ENCODE peak calls at places on chromosome 7, in five cellular contexts. One of them, this sample, is unnamed.

GRCh38 chr7:4725014-4725951 is 43.2 kb downstream of the FOXK1 start:
- DNase-seq in brain pericyte: peak; percentile 75
- DNase-seq in iris pigment epithelial cell: peak; percentile 94
- DNase-seq in bronchial epithelial cell: peak; percentile 63
- DNase-seq in chondrocyte: no peak
- DNase-seq in this sample: peak; percentile 80

GRCh38 chr7:70131807-70132565 is 533.7 kb downstream of the AUTS2 start:
- DNase-seq in iris pigment epithelial cell: no peak
- DNase-seq in chondrocyte: no peak
- DNase-seq in brain pericyte: no peak
- DNase-seq in bronchial epithelial cell: no peak
- DNase-seq in this sample: no peak

GRCh38 chr7:7183061-7183832 is 903 bp downstream of the C1GALT1 start:
- DNase-seq in brain pericyte: no peak
- DNase-seq in bronchial epithelial cell: peak; percentile 31
- DNase-seq in iris pigment epithelial cell: peak; percentile 51
- DNase-seq in chondrocyte: peak; percentile 60
- DNase-seq in this sample: peak; percentile 46

GRCh38 chr7:132457658-132458057 is 118.6 kb downstream of the PLXNA4 start:
- DNase-seq in brain pericyte: no peak
- DNase-seq in chondrocyte: no peak
- DNase-seq in iris pigment epithelial cell: no peak
- DNase-seq in bronchial epithelial cell: no peak
- DNase-seq in this sample: no peak

GRCh38 chr7:69910150-69910549 is 311.9 kb downstream of the AUTS2 start:
- DNase-seq in brain pericyte: no peak
- DNase-seq in chondrocyte: no peak
- DNase-seq in iris pigment epithelial cell: no peak
- DNase-seq in bronchial epithelial cell: no peak
- DNase-seq in this sample: no peak

GRCh38 chr7:54955296-54955695 is 63.5 kb upstream of the EGFR start:
- DNase-seq in chondrocyte: no peak
- DNase-seq in brain pericyte: no peak
- DNase-seq in bronchial epithelial cell: no peak
- DNase-seq in iris pigment epithelial cell: no peak
- DNase-seq in this sample: no peak

GRCh38 chr7:99652671-99653070 is 27.1 kb downstream of the CYP3A5 start:
- DNase-seq in iris pigment epithelial cell: no peak
- DNase-seq in brain pericyte: no peak
- DNase-seq in bronchial epithelial cell: no peak
- DNase-seq in chondrocyte: no peak
- DNase-seq in this sample: no peak

GRCh38 chr7:98120559-98120958 is 13.9 kb downstream of the LMTK2 start:
- DNase-seq in chondrocyte: no peak
- DNase-seq in brain pericyte: no peak
- DNase-seq in bronchial epithelial cell: no peak
- DNase-seq in iris pigment epithelial cell: no peak
- DNase-seq in this sample: no peak

GRCh38 chr7:77657427-77658331 is 38.6 kb upstream of the RSBN1L start:
- DNase-seq in bronchial epithelial cell: peak; percentile 49
- DNase-seq in iris pigment epithelial cell: peak; percentile 31
- DNase-seq in chondrocyte: no peak
- DNase-seq in brain pericyte: no peak
- DNase-seq in this sample: peak; percentile 72

GRCh38 chr7:105250239-105250638 is 138.5 kb downstream of the SRPK2 start:
- DNase-seq in brain pericyte: no peak
- DNase-seq in iris pigment epithelial cell: peak; percentile 12
- DNase-seq in bronchial epithelial cell: no peak
- DNase-seq in chondrocyte: no peak
- DNase-seq in this sample: no peak

GRCh38 chr7:12267542-12267941 is 56.4 kb downstream of the TMEM106B start:
- DNase-seq in iris pigment epithelial cell: no peak
- DNase-seq in chondrocyte: no peak
- DNase-seq in brain pericyte: no peak
- DNase-seq in bronchial epithelial cell: no peak
- DNase-seq in this sample: no peak

GRCh38 chr7:95317966-95318365 is 6.4 kb downstream of the PON1 start:
- DNase-seq in brain pericyte: no peak
- DNase-seq in chondrocyte: no peak
- DNase-seq in bronchial epithelial cell: no peak
- DNase-seq in iris pigment epithelial cell: no peak
- DNase-seq in this sample: no peak

GRCh38 chr7:81111781-81112540 is 193.1 kb upstream of the SEMA3C start:
- DNase-seq in brain pericyte: no peak
- DNase-seq in iris pigment epithelial cell: peak; percentile 85
- DNase-seq in bronchial epithelial cell: no peak
- DNase-seq in chondrocyte: no peak
- DNase-seq in this sample: peak; percentile 43

GRCh38 chr7:133070562-133070961 is 11.3 kb downstream of the CHCHD3 start:
- DNase-seq in chondrocyte: no peak
- DNase-seq in bronchial epithelial cell: peak; percentile 25
- DNase-seq in brain pericyte: no peak
- DNase-seq in iris pigment epithelial cell: no peak
- DNase-seq in this sample: peak; percentile 77

GRCh38 chr7:132836746-132837145 is 245.1 kb downstream of the CHCHD3 start:
- DNase-seq in iris pigment epithelial cell: peak; percentile 73
- DNase-seq in bronchial epithelial cell: peak; percentile 16
- DNase-seq in brain pericyte: no peak
- DNase-seq in chondrocyte: no peak
- DNase-seq in this sample: no peak

GRCh38 chr7:132500727-132501410 is 75.4 kb downstream of the PLXNA4 start:
- DNase-seq in brain pericyte: no peak
- DNase-seq in iris pigment epithelial cell: peak; percentile 4
- DNase-seq in chondrocyte: no peak
- DNase-seq in bronchial epithelial cell: no peak
- DNase-seq in this sample: no peak

GRCh38 chr7:2120251-2120660 is 112.5 kb downstream of the MAD1L1 start:
- DNase-seq in bronchial epithelial cell: no peak
- DNase-seq in brain pericyte: no peak
- DNase-seq in iris pigment epithelial cell: no peak
- DNase-seq in chondrocyte: no peak
- DNase-seq in this sample: no peak

GRCh38 chr7:16913643-16914042 is 31.9 kb upstream of the AGR3 start:
- DNase-seq in iris pigment epithelial cell: no peak
- DNase-seq in chondrocyte: no peak
- DNase-seq in bronchial epithelial cell: no peak
- DNase-seq in brain pericyte: no peak
- DNase-seq in this sample: no peak

GRCh38 chr7:122528879-122529481 is 169.9 kb downstream of the RNF133 start:
- DNase-seq in iris pigment epithelial cell: peak; percentile 49
- DNase-seq in brain pericyte: no peak
- DNase-seq in chondrocyte: no peak
- DNase-seq in bronchial epithelial cell: peak; percentile 59
- DNase-seq in this sample: peak; percentile 64

GRCh38 chr7:50832744-50833143 is 50.0 kb upstream of the GRB10 start:
- DNase-seq in iris pigment epithelial cell: peak; percentile 70
- DNase-seq in chondrocyte: no peak
- DNase-seq in bronchial epithelial cell: peak; percentile 94
- DNase-seq in brain pericyte: no peak
- DNase-seq in this sample: no peak

GRCh38 chr7:82183633-82184032 is 259.9 kb downstream of the CACNA2D1 start:
- DNase-seq in chondrocyte: no peak
- DNase-seq in iris pigment epithelial cell: peak; percentile 94
- DNase-seq in brain pericyte: no peak
- DNase-seq in bronchial epithelial cell: peak; percentile 94
- DNase-seq in this sample: no peak

GRCh38 chr7:1907751-1908365 is 237.8 kb downstream of the ELFN1 start:
- DNase-seq in brain pericyte: no peak
- DNase-seq in iris pigment epithelial cell: no peak
- DNase-seq in chondrocyte: no peak
- DNase-seq in bronchial epithelial cell: no peak
- DNase-seq in this sample: no peak

GRCh38 chr7:114345494-114345893 is 69.1 kb upstream of the FOXP2 start:
- DNase-seq in brain pericyte: no peak
- DNase-seq in bronchial epithelial cell: peak; percentile 78
- DNase-seq in iris pigment epithelial cell: peak; percentile 58
- DNase-seq in chondrocyte: no peak
- DNase-seq in this sample: no peak

GRCh38 chr7:34454381-34454780 is 203.6 kb upstream of the NPSR1 start:
- DNase-seq in brain pericyte: no peak
- DNase-seq in chondrocyte: no peak
- DNase-seq in bronchial epithelial cell: no peak
- DNase-seq in iris pigment epithelial cell: no peak
- DNase-seq in this sample: no peak

GRCh38 chr7:40234046-40234445 is 99.2 kb downstream of the SUGCT start:
- DNase-seq in bronchial epithelial cell: no peak
- DNase-seq in brain pericyte: no peak
- DNase-seq in chondrocyte: no peak
- DNase-seq in iris pigment epithelial cell: no peak
- DNase-seq in this sample: no peak

GRCh38 chr7:37311282-37311868 is 137.3 kb downstream of the ELMO1 start:
- DNase-seq in brain pericyte: no peak
- DNase-seq in chondrocyte: no peak
- DNase-seq in bronchial epithelial cell: no peak
- DNase-seq in iris pigment epithelial cell: peak; percentile 10
- DNase-seq in this sample: peak; percentile 63

GRCh38 chr7:143367972-143368371 is 5.5 kb upstream of the FAM131B start:
- DNase-seq in iris pigment epithelial cell: no peak
- DNase-seq in bronchial epithelial cell: peak; percentile 79
- DNase-seq in chondrocyte: no peak
- DNase-seq in brain pericyte: no peak
- DNase-seq in this sample: no peak

GRCh38 chr7:73533742-73534141 is 11.6 kb upstream of the BAZ1B start:
- DNase-seq in brain pericyte: no peak
- DNase-seq in iris pigment epithelial cell: no peak
- DNase-seq in chondrocyte: no peak
- DNase-seq in bronchial epithelial cell: peak; percentile 7
- DNase-seq in this sample: no peak

GRCh38 chr7:29208410-29209250 is 14.1 kb downstream of the CHN2 start:
- DNase-seq in iris pigment epithelial cell: no peak
- DNase-seq in bronchial epithelial cell: no peak
- DNase-seq in chondrocyte: no peak
- DNase-seq in brain pericyte: no peak
- DNase-seq in this sample: peak; percentile 28

GRCh38 chr7:520503-521161 is 986 bp upstream of the PDGFA start:
- DNase-seq in iris pigment epithelial cell: peak; percentile 36
- DNase-seq in brain pericyte: no peak
- DNase-seq in bronchial epithelial cell: no peak
- DNase-seq in chondrocyte: no peak
- DNase-seq in this sample: no peak

GRCh38 chr7:99601656-99602310 is 3.7 kb downstream of the TMEM225B start:
- DNase-seq in chondrocyte: no peak
- DNase-seq in bronchial epithelial cell: no peak
- DNase-seq in iris pigment epithelial cell: no peak
- DNase-seq in brain pericyte: no peak
- DNase-seq in this sample: no peak

GRCh38 chr7:127776776-127777390 is 124.9 kb downstream of the SND1 start:
- DNase-seq in bronchial epithelial cell: no peak
- DNase-seq in chondrocyte: no peak
- DNase-seq in brain pericyte: no peak
- DNase-seq in iris pigment epithelial cell: peak; percentile 75
- DNase-seq in this sample: no peak

GRCh38 chr7:54145716-54146115 is 396.5 kb upstream of the VSTM2A start:
- DNase-seq in brain pericyte: no peak
- DNase-seq in chondrocyte: no peak
- DNase-seq in iris pigment epithelial cell: no peak
- DNase-seq in bronchial epithelial cell: no peak
- DNase-seq in this sample: no peak

GRCh38 chr7:121406-121805 is 71.0 kb upstream of the FAM20C start:
- DNase-seq in chondrocyte: no peak
- DNase-seq in brain pericyte: no peak
- DNase-seq in bronchial epithelial cell: no peak
- DNase-seq in iris pigment epithelial cell: no peak
- DNase-seq in this sample: no peak

GRCh38 chr7:157980774-157981173 is 606.8 kb downstream of the PTPRN2 start:
- DNase-seq in chondrocyte: peak; percentile 83
- DNase-seq in bronchial epithelial cell: no peak
- DNase-seq in brain pericyte: no peak
- DNase-seq in iris pigment epithelial cell: no peak
- DNase-seq in this sample: no peak

GRCh38 chr7:75900617-75901315 is 14.2 kb upstream of the POR start:
- DNase-seq in brain pericyte: no peak
- DNase-seq in chondrocyte: no peak
- DNase-seq in iris pigment epithelial cell: no peak
- DNase-seq in bronchial epithelial cell: no peak
- DNase-seq in this sample: no peak

GRCh38 chr7:131952365-131952764 is 395.9 kb upstream of the PODXL start:
- DNase-seq in brain pericyte: no peak
- DNase-seq in iris pigment epithelial cell: no peak
- DNase-seq in bronchial epithelial cell: no peak
- DNase-seq in chondrocyte: no peak
- DNase-seq in this sample: no peak

GRCh38 chr7:670501-671390 is 55.8 kb upstream of the DNAAF5 start:
- DNase-seq in bronchial epithelial cell: no peak
- DNase-seq in brain pericyte: no peak
- DNase-seq in iris pigment epithelial cell: no peak
- DNase-seq in chondrocyte: peak; percentile 53
- DNase-seq in this sample: no peak

This sample was measured in pons.